ENCODE peak calls at places on chromosomes 13 and 19, in six cellular contexts. E is stimulated activated CD4-positive, alpha-beta T cell treated with anti-CD3 and anti-CD28 coated beads, TNF-alpha, amount 100 ng/mL, for 1 hour; L is D341Med; S is activated CD8-positive, alpha-beta memory T cell treated with anti-CD3 and anti-CD28 coated beads for 48 hours; R is NB4; U is frontal cortex. F is an unnamed sample.
A peak's percentile ranks its signal among the peaks of the same experiment; 100 is the strongest.

GRCh38 chr19:41551212-41551610 is 24.8 kb upstream of the CEACAM21 start:
- DNase-seq in E (no peak), L (no peak), S (no peak), R (no peak), U (no peak), F (no peak)

GRCh38 chr19:55676384-55676783 is 1.4 kb downstream of the EPN1 start:
- DNase-seq in E (no peak), L (no peak), S (no peak), R (no peak), U (no peak), F (no peak)

GRCh38 chr13:90389537-90389936 is 958.0 kb upstream of the MIR17HG start:
- DNase-seq in E (no peak), L (no peak), S (no peak), R (no peak), U (no peak), F (no peak)

GRCh38 chr19:14050512-14050911 is 11.4 kb downstream of the PALM3 start:
- DNase-seq in E (no peak), L (no peak), S (no peak), R (no peak), U (no peak), F (no peak)

GRCh38 chr19:8238251-8238650 is 29.1 kb downstream of the CERS4 start:
- DNase-seq in E (no peak), L (peak; percentile 81), S (no peak), R (no peak), U (no peak), F (no peak)

GRCh38 chr13:30333601-30334000 is 26.2 kb upstream of the KATNAL1 start:
- DNase-seq in E (no peak), L (no peak), S (no peak), R (peak; percentile 61), U (no peak), F (no peak)

GRCh38 chr19:14471436-14472187 is 3.5 kb downstream of the PTGER1 start:
- DNase-seq in E (no peak), L (peak; percentile 44), S (no peak), R (peak; percentile 57), U (no peak), F (no peak)

GRCh38 chr19:543912-544608 is at the start of gene GZMM:
- DNase-seq in E (peak; percentile 50), L (no peak), S (peak; percentile 32), R (no peak), U (no peak), F (no peak)

GRCh38 chr13:20848944-20849343 is 53.6 kb downstream of the XPO4 start:
- DNase-seq in E (no peak), L (no peak), S (no peak), R (no peak), U (no peak), F (no peak)

GRCh38 chr19:45782820-45783785 is 813 bp upstream of the DMPK start:
- DNase-seq in E (no peak), L (no peak), S (no peak), R (no peak), U (no peak), F (no peak)

GRCh38 chr13:113176822-113177221 is 18.4 kb downstream of the PROZ start:
- DNase-seq in E (no peak), L (no peak), S (no peak), R (no peak), U (no peak), F (no peak)

GRCh38 chr19:58397533-58398037 is 2.1 kb downstream of the RNF225 start:
- DNase-seq in E (no peak), L (no peak), S (no peak), R (no peak), U (no peak), F (no peak)

GRCh38 chr19:51692065-51692915 is 840 bp upstream of the SPACA6 start:
- DNase-seq in E (no peak), L (no peak), S (no peak), R (no peak), U (no peak), F (no peak)

F was measured in Caco-2.